ENCODE peak calls at places on chromosome 19, in nine cellular contexts. H is CD4-positive, CD25-positive, alpha-beta regulatory T cell; D is small intestine; O is A549; T is cardiac muscle cell; W is pancreas; E is CD8-positive, alpha-beta T cell; Q is mammary epithelial cell; C is heart left ventricle. R is an unnamed sample.

GRCh38 chr19:17872251-17873001 is 681 bp downstream of the SLC5A5 start:
- DNase-seq in H (peak; percentile 91), D (no peak), O (no peak), T (no peak), W (peak; percentile 72), E (peak; percentile 20), Q (no peak), C (no peak), R (no peak)

GRCh38 chr19:3821857-3822364 is 35.7 kb upstream of the MATK start:
- DNase-seq in H (peak; percentile 90), D (peak; percentile 59), O (peak; percentile 60), T (peak; percentile 64), W (peak; percentile 73), E (peak; percentile 96), Q (no peak), C (peak; percentile 62), R (peak; percentile 78)

GRCh38 chr19:1591421-1592022 is 1.1 kb downstream of the MBD3 start:
- DNase-seq in H (peak; percentile 14), D (peak; percentile 20), O (no peak), T (peak; percentile 15), W (peak; percentile 71), E (no peak), Q (no peak), C (no peak), R (no peak)

GRCh38 chr19:3670796-3671679 is 29.2 kb downstream of the PIP5K1C start:
- DNase-seq in H (peak; percentile 33), D (no peak), O (no peak), T (peak; percentile 88), W (peak; percentile 74), E (peak; percentile 26), Q (no peak), C (peak; percentile 90), R (no peak)

GRCh38 chr19:47391510-47392223 is 27.7 kb downstream of the MEIS3 start:
- DNase-seq in H (peak; percentile 82), D (peak; percentile 66), O (peak; percentile 75), T (peak; percentile 79), W (peak; percentile 84), E (peak; percentile 87), Q (peak; percentile 51), C (peak; percentile 72), R (peak; percentile 72)

GRCh38 chr19:4347521-4347920 is 4.2 kb downstream of the MPND start:
- DNase-seq in H (no peak), D (no peak), O (no peak), T (no peak), W (no peak), E (no peak), Q (no peak), C (no peak), R (no peak)

GRCh38 chr19:20999731-21000352 is 20.6 kb upstream of the ZNF430 start:
- DNase-seq in H (peak; percentile 94), D (peak; percentile 36), O (no peak), T (peak; percentile 94), W (peak; percentile 90), E (peak; percentile 78), Q (peak; percentile 94), C (peak; percentile 93), R (peak; percentile 80)

GRCh38 chr19:20313894-20314293 is 146.9 kb downstream of the ZNF486 start:
- DNase-seq in H (no peak), D (no peak), O (no peak), T (no peak), W (no peak), E (no peak), Q (no peak), C (no peak), R (no peak)

GRCh38 chr19:12092065-12092867 is 27.7 kb downstream of the ZNF844 start:
- DNase-seq in H (peak; percentile 73), D (peak; percentile 68), O (no peak), T (peak; percentile 93), W (peak; percentile 93), E (peak; percentile 39), Q (peak; percentile 10), C (peak; percentile 93), R (peak; percentile 12)

GRCh38 chr19:32809254-32809653 is 60.3 kb downstream of the SLC7A9 start:
- DNase-seq in H (no peak), D (peak; percentile 33), O (no peak), T (no peak), W (no peak), E (no peak), Q (no peak), C (no peak), R (no peak)

GRCh38 chr19:55336101-55336500 is 3.6 kb upstream of the KMT5C start:
- DNase-seq in H (no peak), D (no peak), O (no peak), T (no peak), W (no peak), E (no peak), Q (peak; percentile 94), C (no peak), R (no peak)

GRCh38 chr19:19261350-19262189 is 11.5 kb downstream of the TM6SF2 start:
- DNase-seq in H (no peak), D (no peak), O (no peak), T (no peak), W (no peak), E (no peak), Q (no peak), C (no peak), R (no peak)

GRCh38 chr19:8261347-8261746 is 46.8 kb downstream of the CD320 start:
- DNase-seq in H (no peak), D (no peak), O (no peak), T (no peak), W (peak; percentile 23), E (no peak), Q (no peak), C (no peak), R (no peak)

GRCh38 chr19:56712609-56713008 is 41.1 kb upstream of the ZNF835 start:
- DNase-seq in H (no peak), D (no peak), O (no peak), T (no peak), W (no peak), E (no peak), Q (no peak), C (no peak), R (no peak)

GRCh38 chr19:18440421-18440877 is 2.5 kb upstream of the ISYNA1 start:
- DNase-seq in H (peak; percentile 43), D (no peak), O (no peak), T (no peak), W (no peak), E (peak; percentile 46), Q (no peak), C (no peak), R (no peak)

GRCh38 chr19:41774515-41774980 is 19.2 kb downstream of the CEACAM6 start:
- DNase-seq in H (peak; percentile 83), D (peak; percentile 99), O (peak; percentile 57), T (no peak), W (no peak), E (peak; percentile 50), Q (peak; percentile 96), C (no peak), R (peak; percentile 27)

GRCh38 chr19:2394054-2394668 is 33.2 kb downstream of the TIMM13 start:
- DNase-seq in H (peak; percentile 28), D (peak; percentile 33), O (no peak), T (no peak), W (no peak), E (no peak), Q (no peak), C (no peak), R (no peak)

GRCh38 chr19:13986348-13986904 is 19.7 kb downstream of the RFX1 start:
- DNase-seq in H (peak; percentile 99), D (peak; percentile 78), O (no peak), T (peak; percentile 77), W (peak; percentile 82), E (peak; percentile 99), Q (no peak), C (peak; percentile 91), R (peak; percentile 96)

GRCh38 chr19:48513289-48514122 is 1.9 kb upstream of the LMTK3 start:
- DNase-seq in H (peak; percentile 87), D (peak; percentile 80), O (peak; percentile 94), T (peak; percentile 74), W (peak; percentile 86), E (peak; percentile 72), Q (peak; percentile 62), C (no peak), R (peak; percentile 53)

GRCh38 chr19:46192990-46193650 is 36.4 kb upstream of the IGFL1 start:
- DNase-seq in H (peak; percentile 21), D (peak; percentile 37), O (peak; percentile 91), T (peak; percentile 58), W (no peak), E (no peak), Q (peak; percentile 86), C (peak; percentile 39), R (no peak)

DNA sequence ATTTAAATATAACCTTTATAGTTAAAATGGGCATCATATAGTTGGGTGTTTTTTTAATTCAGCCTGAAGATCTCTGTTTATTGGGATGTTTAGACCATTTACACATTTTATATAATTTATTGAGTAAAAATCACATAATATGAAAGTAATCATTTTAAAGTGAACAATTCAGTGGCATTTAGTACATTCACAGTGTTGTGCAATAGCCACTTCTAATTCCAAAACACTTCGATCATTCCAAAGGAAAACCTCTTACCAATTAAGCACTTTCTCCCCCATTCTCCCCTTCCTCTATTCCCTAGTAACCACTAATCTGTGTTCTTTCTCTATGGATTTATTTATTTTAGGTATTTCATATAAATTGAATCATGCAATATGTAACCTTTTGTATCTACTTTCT is 30.2 kb downstream of the ZNF527 start:
- DNase-seq in H (no peak), D (no peak), O (no peak), T (no peak), W (no peak), E (no peak), Q (no peak), C (no peak), R (no peak)
- H3K9me3 ChIP-seq in H (peaks cover 83% of the 10 kb centered on the region), D (peaks cover 9% of the 10 kb centered on the region), O (peaks cover 93% of the 10 kb centered on the region), T (no peaks in the 10 kb centered on the region), W (no peaks in the 10 kb centered on the region), E (peaks cover 61% of the 10 kb centered on the region), Q (peaks cover 42% of the 10 kb centered on the region), C (peaks cover 94% of the 10 kb centered on the region), R (peaks cover 9% of the 10 kb centered on the region)

GRCh38 chr19:58209577-58209976 is 19.1 kb upstream of the ZNF544 start:
- DNase-seq in H (no peak), D (no peak), O (no peak), T (no peak), W (peak; percentile 38), E (no peak), Q (no peak), C (no peak), R (no peak)
- H3K9me3 ChIP-seq in H (peaks cover 100% of the 10 kb centered on the region), D (peaks cover 30% of the 10 kb centered on the region), O (peaks cover 100% of the 10 kb centered on the region), T (peaks cover 4% of the 10 kb centered on the region), W (no peaks in the 10 kb centered on the region), E (peaks cover 94% of the 10 kb centered on the region), Q (peaks cover 90% of the 10 kb centered on the region), C (peaks cover 100% of the 10 kb centered on the region), R (peaks cover 76% of the 10 kb centered on the region)

DNA sequence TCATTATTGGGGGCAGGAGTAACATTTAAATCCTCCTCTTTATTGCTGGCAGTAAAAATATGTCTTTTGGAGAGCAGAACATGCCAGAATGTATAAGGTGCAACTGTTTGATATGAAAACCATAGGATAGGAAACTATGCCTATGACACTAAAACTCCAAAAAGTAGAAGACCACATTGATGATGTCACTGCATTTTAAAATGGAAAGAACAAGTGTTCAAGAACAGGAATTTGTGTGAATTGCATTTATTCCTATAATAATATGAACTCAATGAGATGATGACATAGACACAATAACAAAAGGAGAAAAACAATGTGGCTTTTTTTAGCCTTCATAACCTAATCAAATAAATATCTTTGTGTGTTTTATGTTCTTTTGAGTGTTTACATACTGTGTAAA is 3.7 kb upstream of the ZNF225 start:
- DNase-seq in H (no peak), D (no peak), O (no peak), T (no peak), W (no peak), E (no peak), Q (no peak), C (no peak), R (no peak)
- H3K9me3 ChIP-seq in H (peaks cover 74% of the 10 kb centered on the region), D (peaks cover 2% of the 10 kb centered on the region), O (peaks cover 75% of the 10 kb centered on the region), T (no peaks in the 10 kb centered on the region), W (peaks cover 8% of the 10 kb centered on the region), E (peaks cover 38% of the 10 kb centered on the region), Q (peaks cover 25% of the 10 kb centered on the region), C (peaks cover 65% of the 10 kb centered on the region), R (peaks cover 18% of the 10 kb centered on the region)

GRCh38 chr19:24141612-24142011 is 54.6 kb downstream of the ZNF254 start:
- DNase-seq in H (no peak), D (no peak), O (no peak), T (no peak), W (no peak), E (no peak), Q (no peak), C (no peak), R (no peak)
- H3K9me3 ChIP-seq in H (peaks cover 81% of the 10 kb centered on the region), D (peaks cover 2% of the 10 kb centered on the region), O (peaks cover 79% of the 10 kb centered on the region), T (no peaks in the 10 kb centered on the region), W (peaks cover 2% of the 10 kb centered on the region), E (peaks cover 43% of the 10 kb centered on the region), Q (peaks cover 25% of the 10 kb centered on the region), C (peaks cover 71% of the 10 kb centered on the region), R (peaks cover 31% of the 10 kb centered on the region)